ENCODE peak calls at places on chromosomes 16 and 17, in ten cellular contexts. M, F, H, P, T, S, V, O, A and N are unnamed samples.
A peak's percentile ranks its signal among the peaks of the same experiment; 100 is the strongest.

GRCh38 chr17:73231363-73231762 is 30.3 kb downstream of the CPSF4L start:
- DNase-seq in F (no peak), T (no peak), V (peak; percentile 7), P (peak; percentile 13), O (peak; percentile 23), S (no peak), A (no peak), M (no peak), H (no peak), N (peak; percentile 12)

GRCh38 chr17:76593338-76593737 is 7.7 kb upstream of the ST6GALNAC2 start:
- DNase-seq in S (no peak), F (no peak), T (no peak), M (peak; percentile 96), O (no peak), H (no peak), V (peak; percentile 60), P (no peak), A (peak; percentile 68), N (peak; percentile 63)

GRCh38 chr17:39757931-39758873 is 20.5 kb downstream of the GRB7 start:
- DNase-seq in P (peak; percentile 26), H (no peak), A (no peak), T (no peak), F (peak; percentile 82), V (no peak), S (peak; percentile 63), M (no peak), O (no peak), N (no peak)

GRCh38 chr17:43360376-43360738 is 38.4 kb upstream of the ARL4D start:
- DNase-seq in P (peak; percentile 72), S (peak; percentile 59), F (peak; percentile 90), H (no peak), M (peak; percentile 72), A (peak; percentile 88), T (peak; percentile 52), O (peak; percentile 80), V (peak; percentile 78), N (peak; percentile 87)

GRCh38 chr16:24015923-24016322 is 180.1 kb downstream of the PRKCB start:
- DNase-seq in A (peak; percentile 2), F (no peak), H (no peak), V (no peak), M (peak; percentile 9), O (no peak), T (no peak), S (no peak), P (no peak), N (no peak)

GRCh38 chr17:31695456-31696090 is 163.5 kb downstream of the COPRS start:
- DNase-seq in P (no peak), A (no peak), F (no peak), V (no peak), S (no peak), T (no peak), O (no peak), M (no peak), H (no peak), N (no peak)

GRCh38 chr17:67574658-67575293 is 143.0 kb upstream of the NOL11 start:
- DNase-seq in F (no peak), P (no peak), V (no peak), S (no peak), T (no peak), O (no peak), M (no peak), A (no peak), H (no peak), N (no peak)

GRCh38 chr16:54097774-54098173 is 188.8 kb downstream of the IRX3 start:
- DNase-seq in F (no peak), H (no peak), A (no peak), V (no peak), P (no peak), M (no peak), T (no peak), S (no peak), O (no peak), N (no peak)

GRCh38 chr16:47424846-47425245 is 36.0 kb downstream of the ITFG1 start:
- DNase-seq in V (no peak), O (peak; percentile 5), A (no peak), M (no peak), F (no peak), H (no peak), P (no peak), T (no peak), S (no peak), N (no peak)

GRCh38 chr17:5254903-5255521 is 20.4 kb upstream of the SCIMP start:
- DNase-seq in H (no peak), M (no peak), P (no peak), T (no peak), O (no peak), S (no peak), V (no peak), F (no peak), A (no peak), N (no peak)